ENCODE peak calls at places on chromosome 16, in four cellular contexts. N is PC-9, P is uterus, H is mammary epithelial cell. K is an unnamed sample. For H3K4me1, the result is how much of the 10 kb centered on the place peaks cover.

GRCh38 chr16:68229431-68230175 is 6.3 kb downstream of the ESRP2 start:
- DNase-seq in N (peak), P (peak), H (peak), K (no peak)

GRCh38 chr16:12639044-12639443 is 164.6 kb downstream of the CPPED1 start:
- DNase-seq in N (no peak), P (no peak), H (peak), K (no peak)

GRCh38 chr16:89409161-89409711 is 81.1 kb downstream of the ANKRD11 start:
- DNase-seq in N (no peak), P (no peak), H (peak), K (no peak)

GRCh38 chr16:16048904-16049582 is 99.6 kb downstream of the ABCC1 start:
- DNase-seq in N (no peak), P (no peak), H (no peak), K (no peak)

GRCh38 chr16:70395345-70395901 is 43.5 kb downstream of the ST3GAL2 start:
- DNase-seq in N (peak), P (no peak), H (peak), K (no peak)

GRCh38 chr16:894841-895240 is 75.9 kb downstream of the LMF1 start:
- DNase-seq in N (no peak), P (no peak), H (no peak), K (no peak)

GRCh38 chr16:75087040-75087979 is 29.3 kb downstream of the LDHD start:
- DNase-seq in N (no peak), P (peak), H (peak), K (no peak)

GRCh38 chr16:9441021-9441420 is 349.6 kb downstream of the HAPSTR1 start:
- DNase-seq in N (no peak), P (no peak), H (no peak), K (peak)

GRCh38 chr16:12191102-12191501 is 214.6 kb downstream of the SNX29 start:
- DNase-seq in N (no peak), P (no peak), H (no peak), K (no peak)

DNA sequence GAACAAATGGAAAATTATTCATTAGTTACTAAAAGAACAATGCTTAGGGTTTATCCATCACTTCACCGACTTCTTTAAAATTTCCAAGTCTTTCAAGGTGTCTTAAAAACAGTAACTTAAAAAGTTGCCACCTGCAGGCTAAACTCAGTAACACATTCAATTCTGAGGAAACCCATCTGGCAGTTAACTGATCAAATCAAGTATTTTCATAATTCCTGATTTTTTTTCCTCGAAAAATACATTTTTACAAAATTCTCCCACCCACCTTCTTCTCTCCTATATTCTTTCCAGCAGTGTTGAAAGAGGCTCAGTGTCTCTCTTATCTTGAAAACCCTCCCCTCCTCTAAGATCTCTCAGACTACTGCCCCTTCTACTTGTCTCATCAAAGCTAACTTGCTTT is 29.9 kb downstream of the PARN start:
- DNase-seq in N (no peak), P (no peak), H (no peak), K (no peak)
- TF ChIP-seq CTCF in N (peak), P (peak), H (peak), K (peak)

GRCh38 chr16:19881028-19881427 is 3.6 kb downstream of the GPRC5B start:
- DNase-seq in N (no peak), P (no peak), H (no peak), K (no peak)

GRCh38 chr16:19876501-19877059 is 8.1 kb downstream of the GPRC5B start:
- DNase-seq in N (no peak), P (no peak), H (no peak), K (no peak)

GRCh38 chr16:19875900-19876299 is 8.7 kb downstream of the GPRC5B start:
- DNase-seq in N (no peak), P (no peak), H (no peak), K (no peak)

GRCh38 chr16:19879241-19879792 is 5.3 kb downstream of the GPRC5B start:
- DNase-seq in N (no peak), P (no peak), H (peak), K (no peak)

GRCh38 chr16:19878760-19879159 is 5.9 kb downstream of the GPRC5B start:
- DNase-seq in N (no peak), P (no peak), H (no peak), K (no peak)
- H3K4me1 ChIP-seq in N (under half), P (under half), H (under half), K (under half)

GRCh38 chr16:81755915-81756644 is 23.0 kb upstream of the PLCG2 start:
- DNase-seq in N (no peak), P (no peak), H (no peak), K (no peak)
- TF ChIP-seq CTCF in N (no peak), P (no peak), H (no peak), K (no peak)

GRCh38 chr16:53156516-53156915 is 101.7 kb downstream of the CHD9 start:
- DNase-seq in N (no peak), P (no peak), H (no peak), K (no peak)

GRCh38 chr16:53154513-53154912 is 99.7 kb downstream of the CHD9 start:
- DNase-seq in N (no peak), P (no peak), H (no peak), K (no peak)

GRCh38 chr16:53159781-53160436 is 105.1 kb downstream of the CHD9 start:
- DNase-seq in N (no peak), P (no peak), H (peak), K (no peak)
- H3K4me1 ChIP-seq in N (under half), P (under half), H (under half), K (under half)

DNA sequence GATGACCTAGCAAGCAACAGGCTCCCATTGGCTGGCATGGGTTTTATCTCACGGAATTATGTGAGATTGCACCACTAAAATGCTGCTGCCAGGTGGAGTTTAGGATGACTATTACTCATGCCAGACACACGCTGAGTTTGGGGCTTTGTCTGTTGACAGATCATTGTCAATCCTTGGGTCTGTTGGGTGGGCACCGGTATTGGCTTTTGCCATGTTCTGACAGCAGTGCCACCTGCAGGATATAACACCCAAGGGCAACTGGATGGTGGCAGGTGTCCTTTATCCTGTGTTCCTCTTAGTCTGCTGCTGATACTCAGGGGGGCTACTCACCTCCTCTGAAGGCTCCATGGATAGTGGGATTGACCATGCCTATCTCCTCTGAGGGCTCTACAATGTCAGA is 221.6 kb upstream of the DYNLRB2 start:
- DNase-seq in N (no peak), P (no peak), H (peak), K (no peak)
- TF ChIP-seq CTCF in N (no peak), P (no peak), H (peak), K (no peak)